ENCODE peak calls at places on chromosomes 3 and 15, in six cellular contexts. One of them, this sample, is unnamed.

GRCh38 chr3:16059081-16059537 is 115.4 kb upstream of the GALNT15 start:
- DNase-seq in vagina: no peak
- DNase-seq in CD4-positive, alpha-beta T cell: no peak
- DNase-seq in spleen: no peak
- DNase-seq in stomach: no peak
- DNase-seq in Peyer's patch: no peak
- DNase-seq in this sample: no peak

GRCh38 chr3:178856804-178857203 is 214.8 kb downstream of the ZMAT3 start:
- DNase-seq in vagina: no peak
- DNase-seq in CD4-positive, alpha-beta T cell: no peak
- DNase-seq in spleen: no peak
- DNase-seq in stomach: no peak
- DNase-seq in Peyer's patch: no peak
- DNase-seq in this sample: no peak

GRCh38 chr3:60582285-60582684 is 669.0 kb downstream of the FHIT start:
- DNase-seq in vagina: no peak
- DNase-seq in CD4-positive, alpha-beta T cell: no peak
- DNase-seq in spleen: no peak
- DNase-seq in stomach: no peak
- DNase-seq in Peyer's patch: no peak
- DNase-seq in this sample: no peak

GRCh38 chr3:55169608-55170010 is 241.8 kb upstream of the LRTM1 start:
- DNase-seq in vagina: no peak
- DNase-seq in CD4-positive, alpha-beta T cell: no peak
- DNase-seq in spleen: no peak
- DNase-seq in stomach: no peak
- DNase-seq in Peyer's patch: no peak
- DNase-seq in this sample: no peak

GRCh38 chr3:45199837-45200648 is 26.0 kb downstream of the TMEM158 start:
- DNase-seq in vagina: no peak
- DNase-seq in CD4-positive, alpha-beta T cell: no peak
- DNase-seq in spleen: no peak
- DNase-seq in stomach: no peak
- DNase-seq in Peyer's patch: peak; percentile 82
- DNase-seq in this sample: no peak

GRCh38 chr3:108428580-108428979 is 81.8 kb downstream of the MYH15 start:
- DNase-seq in vagina: no peak
- DNase-seq in CD4-positive, alpha-beta T cell: no peak
- DNase-seq in spleen: no peak
- DNase-seq in stomach: no peak
- DNase-seq in Peyer's patch: no peak
- DNase-seq in this sample: no peak

GRCh38 chr15:58467121-58467721 is 35.4 kb downstream of the LIPC start:
- DNase-seq in vagina: no peak
- DNase-seq in CD4-positive, alpha-beta T cell: no peak
- DNase-seq in spleen: no peak
- DNase-seq in stomach: no peak
- DNase-seq in Peyer's patch: no peak
- DNase-seq in this sample: no peak

GRCh38 chr3:138051946-138052802 is 42.2 kb downstream of the CLDN18 start:
- DNase-seq in vagina: no peak
- DNase-seq in CD4-positive, alpha-beta T cell: no peak
- DNase-seq in spleen: no peak
- DNase-seq in stomach: peak; percentile 75
- DNase-seq in Peyer's patch: peak; percentile 53
- DNase-seq in this sample: no peak

GRCh38 chr3:118089563-118089962 is 945.1 kb downstream of the IGSF11 start:
- DNase-seq in vagina: no peak
- DNase-seq in CD4-positive, alpha-beta T cell: no peak
- DNase-seq in spleen: no peak
- DNase-seq in stomach: no peak
- DNase-seq in Peyer's patch: no peak
- DNase-seq in this sample: no peak

GRCh38 chr3:58066842-58067241 is 58.6 kb downstream of the FLNB start:
- DNase-seq in vagina: no peak
- DNase-seq in CD4-positive, alpha-beta T cell: no peak
- DNase-seq in spleen: no peak
- DNase-seq in stomach: no peak
- DNase-seq in Peyer's patch: no peak
- DNase-seq in this sample: no peak

GRCh38 chr3:8441969-8442559 is 59.6 kb upstream of the LMCD1 start:
- DNase-seq in vagina: no peak
- DNase-seq in CD4-positive, alpha-beta T cell: no peak
- DNase-seq in spleen: no peak
- DNase-seq in stomach: no peak
- DNase-seq in Peyer's patch: no peak
- DNase-seq in this sample: no peak

GRCh38 chr15:29480278-29480677 is 210.7 kb upstream of the NSMCE3 start:
- DNase-seq in vagina: no peak
- DNase-seq in CD4-positive, alpha-beta T cell: no peak
- DNase-seq in spleen: no peak
- DNase-seq in stomach: no peak
- DNase-seq in Peyer's patch: no peak
- DNase-seq in this sample: no peak

DNA sequence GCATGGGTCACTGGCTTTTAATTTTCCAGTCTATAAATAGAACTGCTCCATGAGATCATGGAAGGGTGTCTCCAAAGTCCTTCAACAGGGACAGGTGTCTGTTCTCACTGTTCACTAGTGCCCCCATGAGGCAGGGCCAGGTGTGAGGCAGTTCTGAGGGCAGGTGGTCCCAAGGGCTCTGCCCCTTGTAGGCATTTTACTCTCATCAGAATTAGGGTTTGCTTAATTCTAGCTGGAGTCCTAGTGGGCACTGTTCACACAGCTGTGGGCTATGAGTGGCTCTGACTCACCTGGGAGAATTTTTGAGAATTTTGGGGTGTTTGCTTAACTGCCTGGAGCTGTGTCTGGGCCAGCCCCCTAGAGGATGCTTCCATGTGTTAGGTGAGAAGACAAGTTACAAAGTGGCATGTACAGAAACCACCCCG is 248.0 kb upstream of the LYSMD4 start:
- DNase-seq in vagina: no peak
- DNase-seq in CD4-positive, alpha-beta T cell: no peak
- DNase-seq in spleen: no peak
- DNase-seq in stomach: no peak
- DNase-seq in Peyer's patch: no peak
- DNase-seq in this sample: no peak
- H3K9me3 ChIP-seq in vagina: no peaks in the 10 kb centered on the region
- H3K9me3 ChIP-seq in CD4-positive, alpha-beta T cell: no peaks in the 10 kb centered on the region
- H3K9me3 ChIP-seq in spleen: no peaks in the 10 kb centered on the region
- H3K9me3 ChIP-seq in stomach: no peaks in the 10 kb centered on the region
- H3K9me3 ChIP-seq in Peyer's patch: no peaks in the 10 kb centered on the region
- H3K9me3 ChIP-seq in this sample: no peaks in the 10 kb centered on the region

GRCh38 chr3:18199757-18200156 is 225.4 kb downstream of the SATB1 start:
- DNase-seq in vagina: no peak
- DNase-seq in CD4-positive, alpha-beta T cell: no peak
- DNase-seq in spleen: no peak
- DNase-seq in stomach: no peak
- DNase-seq in Peyer's patch: no peak
- DNase-seq in this sample: no peak
- H3K9me3 ChIP-seq in vagina: no peaks in the 10 kb centered on the region
- H3K9me3 ChIP-seq in CD4-positive, alpha-beta T cell: peaks cover 4% of the 10 kb centered on the region
- H3K9me3 ChIP-seq in spleen: no peaks in the 10 kb centered on the region
- H3K9me3 ChIP-seq in stomach: no peaks in the 10 kb centered on the region
- H3K9me3 ChIP-seq in Peyer's patch: no peaks in the 10 kb centered on the region
- H3K9me3 ChIP-seq in this sample: no peaks in the 10 kb centered on the region

DNA sequence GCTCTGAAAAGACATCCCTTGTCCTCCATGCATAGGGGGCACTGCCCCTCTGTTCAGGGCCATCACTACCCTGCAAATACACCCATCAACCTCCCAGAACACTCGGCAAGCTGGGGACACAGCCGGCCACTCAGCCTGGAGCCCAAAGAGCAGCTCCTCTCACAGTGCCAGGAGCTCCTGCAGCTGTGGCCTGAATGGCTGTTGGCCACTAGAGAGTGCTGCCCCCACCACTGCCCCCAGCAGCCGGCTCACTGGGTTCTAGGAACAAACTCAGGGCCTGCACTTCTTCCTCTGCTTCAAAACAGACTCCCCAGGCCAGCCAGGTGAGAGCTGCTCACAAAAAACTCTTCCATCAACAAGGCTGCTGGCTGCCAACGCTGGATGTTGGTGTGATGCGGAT is 90.1 kb downstream of the GABRB3 start:
- DNase-seq in vagina: no peak
- DNase-seq in CD4-positive, alpha-beta T cell: no peak
- DNase-seq in spleen: no peak
- DNase-seq in stomach: no peak
- DNase-seq in Peyer's patch: no peak
- DNase-seq in this sample: no peak
- H3K9me3 ChIP-seq in vagina: no peaks in the 10 kb centered on the region
- H3K9me3 ChIP-seq in CD4-positive, alpha-beta T cell: no peaks in the 10 kb centered on the region
- H3K9me3 ChIP-seq in spleen: no peaks in the 10 kb centered on the region
- H3K9me3 ChIP-seq in stomach: no peaks in the 10 kb centered on the region
- H3K9me3 ChIP-seq in Peyer's patch: no peaks in the 10 kb centered on the region
- H3K9me3 ChIP-seq in this sample: no peaks in the 10 kb centered on the region

DNA sequence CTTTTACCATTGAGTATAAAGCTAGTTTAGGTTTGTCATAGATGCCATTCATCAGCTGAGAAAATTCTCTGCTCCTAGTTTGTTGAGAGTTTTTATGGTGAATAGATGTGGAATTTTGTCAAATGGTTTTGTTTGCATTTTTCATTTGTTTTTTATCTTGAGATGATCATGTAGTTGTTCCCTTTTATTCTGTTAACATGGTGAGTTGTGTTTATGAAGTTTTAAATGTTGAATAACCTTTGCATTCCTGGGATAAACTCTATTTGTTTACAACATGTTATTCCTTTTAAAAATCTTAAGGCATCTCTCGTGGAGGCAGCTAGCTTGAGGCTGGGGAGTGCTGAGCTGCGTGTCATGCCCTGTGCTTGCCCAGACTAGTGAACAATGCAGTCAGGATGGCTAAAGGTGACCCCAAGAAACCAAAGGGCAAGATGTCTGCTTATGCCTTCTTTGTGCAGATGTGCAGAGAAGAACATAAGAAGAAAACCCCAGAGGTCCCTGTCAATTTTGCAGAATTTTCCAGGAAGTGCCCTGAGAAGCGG is 48.5 kb downstream of the ANAPC13 start:
- DNase-seq in vagina: no peak
- DNase-seq in CD4-positive, alpha-beta T cell: no peak
- DNase-seq in spleen: no peak
- DNase-seq in stomach: no peak
- DNase-seq in Peyer's patch: no peak
- DNase-seq in this sample: no peak
- H3K9me3 ChIP-seq in vagina: no peaks in the 10 kb centered on the region
- H3K9me3 ChIP-seq in CD4-positive, alpha-beta T cell: no peaks in the 10 kb centered on the region
- H3K9me3 ChIP-seq in spleen: no peaks in the 10 kb centered on the region
- H3K9me3 ChIP-seq in stomach: no peaks in the 10 kb centered on the region
- H3K9me3 ChIP-seq in Peyer's patch: no peaks in the 10 kb centered on the region
- H3K9me3 ChIP-seq in this sample: no peaks in the 10 kb centered on the region

DNA sequence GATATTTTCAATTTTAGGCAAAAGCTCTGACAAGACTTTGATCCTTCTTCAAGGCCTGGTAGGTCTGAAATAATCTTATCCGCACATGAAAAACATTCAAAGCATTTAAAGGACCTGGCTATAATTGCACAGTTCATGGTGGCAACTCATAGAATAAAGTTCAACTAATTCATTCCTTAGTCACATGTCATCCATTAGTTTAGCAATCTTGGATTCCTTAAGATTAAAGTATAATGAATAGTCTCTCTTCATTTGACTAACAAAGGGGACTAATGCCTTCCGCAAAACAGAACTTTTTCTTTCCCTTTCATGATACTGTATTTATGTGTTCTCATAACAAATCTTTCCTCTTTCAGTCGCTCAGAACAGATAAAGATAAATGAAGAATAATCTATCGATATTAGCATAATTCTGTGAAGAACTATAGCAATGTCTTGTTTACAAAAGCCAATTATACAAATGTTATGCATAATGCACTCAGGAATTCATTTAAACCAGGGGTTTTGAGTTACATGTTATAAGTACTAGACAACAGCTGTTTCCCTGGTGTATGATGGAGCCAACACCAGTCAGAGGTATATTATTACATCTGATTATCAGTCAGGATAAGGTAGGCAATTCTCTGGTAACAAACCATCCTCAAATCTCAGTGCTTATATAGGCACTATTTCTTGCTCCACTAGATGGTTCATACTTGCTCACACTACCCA is 172.5 kb downstream of the POTEB3 start:
- DNase-seq in vagina: no peak
- DNase-seq in CD4-positive, alpha-beta T cell: no peak
- DNase-seq in spleen: no peak
- DNase-seq in stomach: no peak
- DNase-seq in Peyer's patch: no peak
- DNase-seq in this sample: no peak
- H3K9me3 ChIP-seq in vagina: no peaks in the 10 kb centered on the region
- H3K9me3 ChIP-seq in CD4-positive, alpha-beta T cell: no peaks in the 10 kb centered on the region
- H3K9me3 ChIP-seq in spleen: no peaks in the 10 kb centered on the region
- H3K9me3 ChIP-seq in stomach: no peaks in the 10 kb centered on the region
- H3K9me3 ChIP-seq in Peyer's patch: no peaks in the 10 kb centered on the region
- H3K9me3 ChIP-seq in this sample: no peaks in the 10 kb centered on the region

DNA sequence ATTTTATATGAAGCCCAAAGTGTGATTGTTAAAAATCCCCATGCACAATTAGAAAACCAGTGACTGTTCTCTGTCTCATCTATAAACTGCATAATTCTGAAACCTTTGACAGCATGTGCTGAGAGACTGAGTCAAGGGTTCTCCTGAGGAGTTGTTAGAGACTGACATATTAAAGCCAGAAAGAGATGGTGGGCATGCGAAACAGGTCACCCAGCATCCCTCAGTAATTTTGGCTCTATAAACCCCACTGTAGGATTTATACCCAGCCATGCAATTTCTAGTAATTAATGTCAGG is 3.6 kb downstream of the VGLL3 start:
- DNase-seq in vagina: no peak
- DNase-seq in CD4-positive, alpha-beta T cell: no peak
- DNase-seq in spleen: no peak
- DNase-seq in stomach: no peak
- DNase-seq in Peyer's patch: no peak
- DNase-seq in this sample: no peak
- H3K9me3 ChIP-seq in vagina: no peaks in the 10 kb centered on the region
- H3K9me3 ChIP-seq in CD4-positive, alpha-beta T cell: no peaks in the 10 kb centered on the region
- H3K9me3 ChIP-seq in spleen: no peaks in the 10 kb centered on the region
- H3K9me3 ChIP-seq in stomach: no peaks in the 10 kb centered on the region
- H3K9me3 ChIP-seq in Peyer's patch: no peaks in the 10 kb centered on the region
- H3K9me3 ChIP-seq in this sample: no peaks in the 10 kb centered on the region